ENCODE peak calls at places on chromosome 10, in four cellular contexts. W is transverse colon; Z is activated CD8-positive, alpha-beta T cell treated with anti-CD3 and anti-CD28 coated beads for 36 hours; G is OCI-LY7. B is an unnamed sample.

GRCh38 chr10:86707505-86707904 is 39.2 kb downstream of the LDB3 start:
- DNase-seq in W (no peak), Z (no peak), G (no peak), B (no peak)

GRCh38 chr10:86595496-86595895 is 58.9 kb upstream of the OPN4 start:
- DNase-seq in W (no peak), Z (no peak), G (no peak), B (no peak)

GRCh38 chr10:100899181-100899580 is 13.6 kb upstream of the SLF2 start:
- DNase-seq in W (no peak), Z (no peak), G (no peak), B (no peak)

GRCh38 chr10:77350711-77351119 is 286.9 kb downstream of the KCNMA1 start:
- DNase-seq in W (no peak), Z (peak; percentile 68), G (no peak), B (no peak)

GRCh38 chr10:109899578-109900355 is 23.5 kb downstream of the XPNPEP1 start:
- DNase-seq in W (no peak), Z (no peak), G (no peak), B (no peak)

GRCh38 chr10:97479939-97480338 is 18.3 kb downstream of the MMS19 start:
- DNase-seq in W (no peak), Z (no peak), G (no peak), B (no peak)

GRCh38 chr10:90447836-90448235 is 410.0 kb downstream of the HTR7 start:
- DNase-seq in W (no peak), Z (no peak), G (no peak), B (no peak)

GRCh38 chr10:7412482-7413251 is 1.8 kb upstream of the SFMBT2 start:
- DNase-seq in W (peak; percentile 38), Z (peak; percentile 66), G (no peak), B (peak; percentile 39)

GRCh38 chr10:1734288-1734687 is 3.0 kb downstream of the ADARB2 start:
- DNase-seq in W (no peak), Z (no peak), G (no peak), B (no peak)

GRCh38 chr10:47079177-47079580 is 168.0 kb downstream of the PTPN20 start:
- DNase-seq in W (no peak), Z (peak; percentile 36), G (no peak), B (no peak)

GRCh38 chr10:25682203-25682950 is 251.7 kb upstream of the MYO3A start:
- DNase-seq in W (no peak), Z (no peak), G (no peak), B (no peak)

GRCh38 chr10:105950410-105950809 is 1214.1 kb downstream of the SORCS1 start:
- DNase-seq in W (peak; percentile 14), Z (peak; percentile 44), G (peak; percentile 60), B (peak; percentile 39)

GRCh38 chr10:110643670-110644597 is at the start of gene RBM20:
- DNase-seq in W (peak; percentile 9), Z (peak; percentile 20), G (no peak), B (peak; percentile 41)

GRCh38 chr10:14063531-14064317 is 267.0 kb downstream of the FRMD4A start:
- DNase-seq in W (no peak), Z (no peak), G (no peak), B (no peak)

GRCh38 chr10:2986341-2986933 is 80.9 kb upstream of the PFKP start:
- DNase-seq in W (peak; percentile 49), Z (no peak), G (no peak), B (peak; percentile 35)

GRCh38 chr10:49118450-49118849 is 3.1 kb upstream of the VSTM4 start:
- DNase-seq in W (no peak), Z (no peak), G (no peak), B (no peak)

GRCh38 chr10:90417466-90418210 is 440.2 kb downstream of the HTR7 start:
- DNase-seq in W (no peak), Z (no peak), G (no peak), B (no peak)

GRCh38 chr10:102781089-102781920 is 37.6 kb downstream of the WBP1L start:
- DNase-seq in W (no peak), Z (no peak), G (no peak), B (no peak)

GRCh38 chr10:31467791-31468535 is 148.9 kb downstream of the ZEB1 start:
- DNase-seq in W (peak; percentile 13), Z (peak; percentile 11), G (peak; percentile 31), B (peak; percentile 10)

GRCh38 chr10:97210576-97210975 is 24.8 kb upstream of the SLIT1 start:
- DNase-seq in W (peak; percentile 66), Z (peak; percentile 84), G (peak; percentile 68), B (peak; percentile 70)

GRCh38 chr10:32446701-32447406 is 914 bp downstream of the CCDC7 start:
- DNase-seq in W (no peak), Z (no peak), G (peak; percentile 19), B (no peak)

GRCh38 chr10:22320591-22321155 is at the start of gene BMI1:
- DNase-seq in W (peak; percentile 80), Z (peak; percentile 54), G (peak; percentile 55), B (peak; percentile 71)

GRCh38 chr10:88670497-88670896 is 6.3 kb downstream of the LIPF start:
- DNase-seq in W (no peak), Z (peak; percentile 50), G (no peak), B (peak; percentile 24)

GRCh38 chr10:3074145-3074665 is 6.9 kb downstream of the PFKP start:
- DNase-seq in W (no peak), Z (no peak), G (no peak), B (no peak)

GRCh38 chr10:110168601-110169481 is 38.6 kb upstream of the MXI1 start:
- DNase-seq in W (no peak), Z (peak; percentile 42), G (no peak), B (no peak)

GRCh38 chr10:95628786-95629185 is 27.7 kb downstream of the ALDH18A1 start:
- DNase-seq in W (peak; percentile 54), Z (no peak), G (no peak), B (no peak)

GRCh38 chr10:130424418-130424817 is 288.2 kb downstream of the GLRX3 start:
- DNase-seq in W (no peak), Z (no peak), G (no peak), B (no peak)

GRCh38 chr10:130421909-130422308 is 285.7 kb downstream of the GLRX3 start:
- DNase-seq in W (no peak), Z (no peak), G (no peak), B (no peak)

GRCh38 chr10:130423455-130424305 is 287.5 kb downstream of the GLRX3 start:
- DNase-seq in W (no peak), Z (no peak), G (no peak), B (no peak)

GRCh38 chr10:130425169-130425568 is 289.0 kb downstream of the GLRX3 start:
- DNase-seq in W (no peak), Z (no peak), G (no peak), B (no peak)

DNA sequence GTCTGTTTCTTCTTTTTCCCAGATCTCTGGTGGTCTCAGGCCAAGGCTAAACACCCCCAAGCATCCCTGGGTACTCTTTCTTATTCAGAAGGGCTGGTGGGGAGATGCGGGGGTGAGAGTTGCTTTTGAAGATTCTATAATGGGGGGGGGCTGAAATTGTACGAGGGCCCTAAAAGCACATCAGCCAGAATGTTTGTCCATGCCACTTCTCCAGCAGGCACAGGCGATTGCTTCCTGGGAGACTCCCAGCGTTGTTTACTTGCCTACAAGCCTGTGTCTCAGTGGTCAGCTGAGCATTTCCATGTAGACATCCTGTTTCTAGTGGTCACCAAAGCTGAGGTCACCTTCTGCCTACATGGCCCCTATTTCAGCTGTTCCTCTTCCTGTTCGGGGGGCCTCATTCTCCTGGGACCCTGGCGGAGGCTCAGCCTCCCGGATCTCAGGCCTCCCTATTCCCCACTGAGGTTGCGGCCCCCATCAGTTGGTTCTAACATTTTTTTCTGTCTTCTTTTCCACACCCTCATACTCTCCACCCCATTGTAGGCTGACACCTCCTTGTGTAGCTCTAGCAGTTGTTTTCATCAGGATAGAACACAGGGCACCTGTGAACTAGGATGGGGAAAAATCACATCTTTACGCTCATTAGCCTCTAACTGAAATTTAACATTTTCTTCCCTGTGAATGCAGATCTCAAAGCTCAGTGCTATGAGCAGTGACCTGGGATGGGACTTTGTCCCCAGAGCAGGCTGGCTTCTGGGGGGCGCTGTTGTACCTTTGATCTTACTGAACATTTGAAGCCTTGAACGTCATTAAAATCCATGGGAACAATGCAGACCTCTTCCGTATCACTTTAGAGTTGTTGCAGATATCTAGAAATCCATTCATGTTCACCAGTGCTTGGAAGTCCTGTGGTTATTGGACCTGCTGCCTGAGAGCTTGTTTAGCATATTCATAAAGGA is 286.5 kb downstream of the GLRX3 start:
- DNase-seq in W (no peak), Z (no peak), G (no peak), B (no peak)
- TF ChIP-seq CTCF in W (no peak), Z (no peak), G (peak; percentile 35), B (no peak)

DNA sequence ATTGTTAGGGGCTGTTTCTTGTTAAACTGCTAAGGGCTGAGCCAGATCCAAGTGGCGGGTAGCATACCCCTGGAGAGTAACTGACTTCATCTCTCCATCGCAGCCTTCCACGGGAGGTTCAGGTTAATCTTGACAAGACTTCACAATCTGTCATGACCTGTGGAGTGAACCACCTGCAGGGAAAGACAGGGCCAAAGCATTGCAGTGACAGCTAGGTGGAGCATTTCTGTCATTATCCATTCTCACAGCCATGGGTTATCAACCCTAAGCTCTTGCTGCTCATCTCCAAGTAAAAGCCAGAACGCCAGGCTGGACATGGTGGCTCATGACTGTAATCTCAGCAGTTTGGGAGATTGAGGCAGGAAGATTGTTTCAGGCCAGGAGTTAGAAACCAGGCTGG is 17.2 kb downstream of the ABCC2 start:
- DNase-seq in W (no peak), Z (no peak), G (peak; percentile 8), B (no peak)
- TF ChIP-seq CTCF in W (no peak), Z (no peak), G (peak; percentile 41), B (peak; percentile 4)

GRCh38 chr10:9311702-9312499 is 1257.4 kb downstream of the GATA3 start:
- DNase-seq in W (no peak), Z (no peak), G (no peak), B (no peak)
- TF ChIP-seq CTCF in W (no peak), Z (no peak), G (peak; percentile 64), B (peak; percentile 19)

GRCh38 chr10:132404169-132404880 is 7.3 kb downstream of the PWWP2B start:
- DNase-seq in W (no peak), Z (no peak), G (no peak), B (no peak)
- TF ChIP-seq CTCF in W (no peak), Z (no peak), G (no peak), B (no peak)

DNA sequence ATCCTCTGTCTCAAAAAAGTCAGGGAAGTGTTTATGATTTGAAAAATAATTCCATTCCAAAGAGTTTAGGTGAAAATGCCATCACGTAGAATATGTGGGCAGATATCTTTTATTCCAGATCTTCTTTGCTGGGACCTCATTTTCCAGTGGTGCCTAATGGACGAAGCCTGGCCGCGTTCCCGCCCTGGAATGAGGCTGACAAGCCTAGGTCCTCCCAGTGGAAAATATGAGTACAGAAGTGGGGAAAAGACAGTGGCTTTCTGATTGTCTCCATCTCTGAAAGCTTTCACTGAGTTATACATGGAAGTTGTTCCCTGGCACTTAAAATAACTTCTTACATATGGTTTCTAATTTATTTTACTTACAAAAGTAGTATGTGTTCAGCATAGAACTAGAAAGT is 139.4 kb downstream of the TACC2 start:
- DNase-seq in W (peak; percentile 52), Z (no peak), G (no peak), B (no peak)
- TF ChIP-seq CTCF in W (peak; percentile 21), Z (no peak), G (no peak), B (no peak)

GRCh38 chr10:80192553-80192952 is 12.8 kb downstream of the ANXA11 start:
- DNase-seq in W (no peak), Z (no peak), G (no peak), B (no peak)
- TF ChIP-seq CTCF in W (no peak), Z (no peak), G (no peak), B (no peak)

GRCh38 chr10:24574161-24574560 is 149.5 kb downstream of the ARHGAP21 start:
- DNase-seq in W (no peak), Z (no peak), G (no peak), B (no peak)
- TF ChIP-seq CTCF in W (no peak), Z (no peak), G (no peak), B (no peak)